ENCODE peak calls at places on chromosomes 6 and 20, in seven cellular contexts. U is neural crest cell; E is H54; M is NCI-H748 treated with DMSO at 0.1 percent for 48 hours; X is activated T-cell treated with anti-CD3 and anti-CD28 coated beads, Interleukin-2, amount 50 U/mL, for 72 hours; L is lower leg skin; Y is left cardiac atrium. I is an unnamed sample.

GRCh38 chr20:54199721-54200176 is 8.1 kb upstream of the PFDN4 start:
- DNase-seq in M (peak), Y (peak), E (peak), L (peak), X (peak), U (peak), I (peak)

GRCh38 chr6:165889636-165890403 is 226.8 kb upstream of the PDE10A start:
- DNase-seq in U (peak), Y (no peak), M (no peak), E (no peak), X (no peak), L (no peak), I (no peak)

GRCh38 chr20:13130707-13131103 is 90.4 kb upstream of the ISM1 start:
- DNase-seq in M (no peak), U (no peak), X (no peak), E (no peak), L (no peak), Y (no peak), I (no peak)

GRCh38 chr6:70257874-70258273 is 45.0 kb downstream of the COL9A1 start:
- DNase-seq in M (no peak), L (no peak), U (no peak), E (no peak), X (no peak), Y (no peak), I (no peak)

GRCh38 chr6:140438346-140438735 is 1063.9 kb upstream of the CITED2 start:
- DNase-seq in X (no peak), Y (no peak), L (no peak), U (no peak), E (no peak), M (no peak), I (no peak)

GRCh38 chr20:4959582-4959981 is 41.7 kb downstream of the SLC23A2 start:
- DNase-seq in U (no peak), E (no peak), L (no peak), M (no peak), X (no peak), Y (no peak), I (no peak)

GRCh38 chr6:118674772-118675171 is 23.4 kb upstream of the CEP85L start:
- DNase-seq in U (no peak), Y (no peak), E (no peak), L (no peak), M (no peak), X (no peak), I (no peak)

GRCh38 chr6:101396552-101397173 is 3.2 kb downstream of the GRIK2 start:
- DNase-seq in L (peak), X (peak), E (peak), M (no peak), U (peak), Y (peak), I (peak)

GRCh38 chr6:168279403-168279935 is 40.1 kb downstream of the DACT2 start:
- DNase-seq in E (no peak), M (no peak), Y (no peak), L (no peak), X (no peak), U (no peak), I (no peak)

GRCh38 chr20:25532015-25532751 is 53.1 kb downstream of the NINL start:
- DNase-seq in E (no peak), Y (no peak), M (no peak), L (no peak), X (no peak), U (peak), I (no peak)

GRCh38 chr6:81362246-81362645 is 390.2 kb downstream of the TENT5A start:
- DNase-seq in L (no peak), E (peak), X (no peak), U (no peak), M (no peak), Y (no peak), I (no peak)

GRCh38 chr6:36244641-36245280 is 25.1 kb upstream of the PNPLA1 start:
- DNase-seq in L (no peak), U (no peak), M (no peak), E (no peak), X (no peak), Y (no peak), I (no peak)

GRCh38 chr20:21183722-21184121 is 57.8 kb downstream of the KIZ start:
- DNase-seq in L (no peak), X (no peak), E (peak), M (no peak), U (no peak), Y (no peak), I (no peak)

GRCh38 chr6:63573899-63574553 is 1.7 kb downstream of the LOC128125822 start:
- DNase-seq in U (peak), M (peak), L (peak), E (no peak), Y (no peak), X (peak), I (peak)

GRCh38 chr6:35090734-35091133 is 50.4 kb downstream of the TCP11 start:
- DNase-seq in X (no peak), L (no peak), M (no peak), E (no peak), Y (no peak), U (no peak), I (no peak)

GRCh38 chr6:20056350-20056992 is 155.8 kb downstream of the MBOAT1 start:
- DNase-seq in M (peak), X (peak), Y (no peak), E (peak), L (no peak), U (peak), I (no peak)

GRCh38 chr6:46175976-46176375 is 5.2 kb upstream of the ENPP5 start:
- DNase-seq in U (no peak), X (no peak), Y (no peak), M (no peak), E (no peak), L (no peak), I (no peak)

GRCh38 chr20:53642196-53643030 is 48.8 kb upstream of the ZNF217 start:
- DNase-seq in X (peak), M (no peak), U (no peak), E (no peak), L (peak), Y (no peak), I (peak)

GRCh38 chr6:109853426-109853825 is 124.7 kb upstream of the GPR6 start:
- DNase-seq in Y (no peak), U (no peak), M (no peak), E (no peak), X (no peak), L (no peak), I (no peak)

GRCh38 chr20:33839591-33839990 is 28.4 kb downstream of the CHMP4B start:
- DNase-seq in U (no peak), E (no peak), M (no peak), L (no peak), X (no peak), Y (peak), I (no peak)

GRCh38 chr6:75101896-75102680 is 103.8 kb downstream of the COL12A1 start:
- DNase-seq in X (no peak), L (no peak), U (no peak), M (no peak), Y (no peak), E (no peak), I (no peak)

GRCh38 chr6:77106992-77107391 is 356.3 kb downstream of the HTR1B start:
- DNase-seq in U (no peak), L (no peak), X (no peak), M (no peak), E (no peak), Y (no peak), I (no peak)

GRCh38 chr20:54126809-54127655 is 46.8 kb downstream of the CYP24A1 start:
- DNase-seq in U (no peak), L (no peak), M (no peak), X (no peak), E (no peak), Y (no peak), I (no peak)

GRCh38 chr6:169960891-169961611 is 209.6 kb downstream of the ERMARD start:
- DNase-seq in X (no peak), M (no peak), L (no peak), E (no peak), Y (no peak), U (no peak), I (no peak)

GRCh38 chr6:51273228-51273961 is 454.7 kb downstream of the TFAP2B start:
- DNase-seq in X (no peak), L (no peak), U (no peak), M (no peak), E (no peak), Y (no peak), I (no peak)

GRCh38 chr6:26394289-26394688 is 7.8 kb upstream of the BTN3A1 start:
- DNase-seq in E (no peak), L (peak), Y (peak), U (no peak), X (no peak), M (no peak), I (peak)

GRCh38 chr20:662289-663192 is 9.5 kb upstream of the SRXN1 start:
- DNase-seq in Y (no peak), M (no peak), X (no peak), L (no peak), U (no peak), E (no peak), I (no peak)

GRCh38 chr20:48697845-48698491 is 129.8 kb downstream of the PREX1 start:
- DNase-seq in Y (peak), L (no peak), M (no peak), X (no peak), U (no peak), E (peak), I (peak)

GRCh38 chr6:43838276-43839036 is 68.4 kb downstream of the VEGFA start:
- DNase-seq in X (peak), M (no peak), L (no peak), E (peak), Y (peak), U (no peak), I (peak)

GRCh38 chr20:64036346-64037198 is 590 bp downstream of the C20orf204 start:
- DNase-seq in U (no peak), E (no peak), X (peak), M (no peak), L (no peak), Y (no peak), I (no peak)

GRCh38 chr6:48150701-48151100 is 39.7 kb upstream of the PTCHD4 start:
- DNase-seq in E (no peak), Y (no peak), M (no peak), L (no peak), U (no peak), X (no peak), I (no peak)

I was measured in T1000.